ENCODE peak calls at places on chromosomes 5 and 9, in ten cellular contexts. H is right lobe of liver, E is neural progenitor cell, K is Peyer's patch, Z is stomach, J is MM.1S, A is thoracic aorta, N is endodermal cell, L is IMR-90, U is kidney. G is an unnamed sample.

GRCh38 chr5:151719228-151719861 is 32.6 kb upstream of the SPARC start:
- DNase-seq in H (no peak), E (peak), K (peak), Z (no peak), J (peak), A (no peak), N (peak), L (peak), U (no peak), G (no peak)

GRCh38 chr5:25064306-25064705 is 419.5 kb upstream of the CDH10 start:
- DNase-seq in H (no peak), E (no peak), K (no peak), Z (no peak), J (no peak), A (no peak), N (no peak), L (no peak), U (no peak), G (no peak)

GRCh38 chr9:95993342-95993741 is 117.9 kb downstream of the ERCC6L2 start:
- DNase-seq in H (no peak), E (no peak), K (no peak), Z (no peak), J (no peak), A (no peak), N (no peak), L (no peak), U (no peak), G (no peak)

GRCh38 chr5:159837860-159838259 is 78.4 kb upstream of the ADRA1B start:
- DNase-seq in H (no peak), E (no peak), K (no peak), Z (no peak), J (no peak), A (no peak), N (no peak), L (no peak), U (no peak), G (no peak)

GRCh38 chr9:7782390-7783120 is 17.0 kb downstream of the DMAC1 start:
- DNase-seq in H (no peak), E (no peak), K (no peak), Z (no peak), J (no peak), A (no peak), N (no peak), L (no peak), U (no peak), G (no peak)

GRCh38 chr5:173643964-173644363 is 27.5 kb upstream of the BOD1 start:
- DNase-seq in H (no peak), E (peak), K (no peak), Z (peak), J (no peak), A (no peak), N (peak), L (peak), U (no peak), G (no peak)

GRCh38 chr9:71669265-71669975 is 98.9 kb downstream of the CEMIP2 start:
- DNase-seq in H (no peak), E (no peak), K (no peak), Z (no peak), J (no peak), A (no peak), N (no peak), L (no peak), U (no peak), G (no peak)

GRCh38 chr9:124297553-124297905 is 39.8 kb downstream of the NEK6 start:
- DNase-seq in H (peak), E (peak), K (peak), Z (peak), J (no peak), A (no peak), N (peak), L (peak), U (peak), G (peak)

GRCh38 chr5:124654418-124654817 is 92.0 kb downstream of the ZNF608 start:
- DNase-seq in H (no peak), E (no peak), K (no peak), Z (no peak), J (no peak), A (no peak), N (no peak), L (no peak), U (no peak), G (no peak)

GRCh38 chr5:124652892-124653441 is 93.5 kb downstream of the ZNF608 start:
- DNase-seq in H (no peak), E (peak), K (no peak), Z (no peak), J (no peak), A (no peak), N (no peak), L (no peak), U (no peak), G (no peak)

GRCh38 chr5:124650960-124651662 is 95.3 kb downstream of the ZNF608 start:
- DNase-seq in H (no peak), E (peak), K (no peak), Z (no peak), J (no peak), A (no peak), N (no peak), L (peak), U (no peak), G (no peak)

GRCh38 chr5:124651663-124652513 is 94.6 kb downstream of the ZNF608 start:
- DNase-seq in H (peak), E (peak), K (peak), Z (peak), J (peak), A (no peak), N (peak), L (no peak), U (peak), G (peak)

GRCh38 chr5:124652514-124652819 is 94.0 kb downstream of the ZNF608 start:
- DNase-seq in H (no peak), E (no peak), K (no peak), Z (no peak), J (no peak), A (no peak), N (no peak), L (no peak), U (no peak), G (no peak)
- H3K27ac ChIP-seq in H (peak), E (peak), K (peak), Z (peak), J (no peak), A (no peak), N (peak), L (peak), U (peak), G (no peak)

GRCh38 chr9:36913393-36914211 is 120.5 kb downstream of the PAX5 start:
- DNase-seq in H (no peak), E (no peak), K (no peak), Z (no peak), J (peak), A (no peak), N (peak), L (no peak), U (no peak), G (no peak)
- TF ChIP-seq CTCF in H (no peak), E (peak), K (no peak), Z (no peak), J (peak), A (no peak), N (peak), L (no peak), U (no peak), G (no peak)

GRCh38 chr5:134141346-134142050 is 27.0 kb downstream of the TCF7 start:
- DNase-seq in H (no peak), E (no peak), K (no peak), Z (peak), J (no peak), A (no peak), N (peak), L (no peak), U (peak), G (peak)
- H3K27ac ChIP-seq in H (no peak), E (no peak), K (no peak), Z (no peak), J (no peak), A (no peak), N (no peak), L (no peak), U (no peak), G (no peak)

DNA sequence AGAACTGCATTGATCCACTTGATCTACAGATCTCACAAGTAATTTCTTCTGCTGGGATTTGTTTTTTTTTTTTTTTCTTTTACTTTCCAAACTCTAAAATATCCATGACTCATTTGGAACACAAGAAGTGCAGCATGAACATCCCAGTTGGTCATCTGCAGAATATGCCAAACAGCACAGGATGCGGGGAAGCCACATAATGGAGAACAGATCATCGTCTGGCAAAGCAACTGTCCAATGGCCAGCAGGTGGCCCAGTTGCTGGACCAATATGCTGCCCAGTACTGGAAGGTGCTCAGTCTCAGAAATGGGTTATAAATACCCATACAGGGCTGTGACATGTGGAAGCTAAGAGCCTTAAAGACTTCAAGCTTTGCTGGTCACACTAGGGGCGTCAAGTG is 221.3 kb upstream of the TAS2R1 start:
- DNase-seq in H (no peak), E (peak), K (no peak), Z (no peak), J (no peak), A (no peak), N (no peak), L (peak), U (no peak), G (no peak)
- TF ChIP-seq CTCF in H (no peak), E (peak), K (no peak), Z (no peak), J (no peak), A (no peak), N (peak), L (peak), U (peak), G (no peak)

DNA sequence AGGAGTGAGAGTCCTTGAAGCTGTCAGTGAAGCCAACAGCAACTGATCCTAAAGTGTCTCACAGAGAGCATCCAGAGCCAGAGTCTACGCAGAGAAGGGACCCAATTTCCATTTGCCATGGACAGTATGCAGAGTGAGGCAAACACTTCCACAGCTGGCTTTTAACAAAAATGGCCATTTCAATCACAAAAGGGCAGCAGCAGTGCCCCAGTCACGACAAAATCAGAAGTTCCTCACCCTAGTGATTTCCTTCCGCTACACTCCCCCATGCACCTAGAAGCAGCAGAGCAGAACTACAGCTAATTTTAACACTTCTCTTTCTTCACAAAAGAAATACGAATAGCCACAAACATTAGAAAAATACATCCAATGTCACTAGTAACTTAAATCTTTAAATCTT is 27.9 kb downstream of the FBXW11 start:
- DNase-seq in H (no peak), E (no peak), K (no peak), Z (no peak), J (no peak), A (no peak), N (no peak), L (no peak), U (no peak), G (no peak)
- H3K27ac ChIP-seq in H (no peak), E (no peak), K (no peak), Z (no peak), J (no peak), A (no peak), N (no peak), L (no peak), U (no peak), G (no peak)

GRCh38 chr9:98484218-98484617 is 224.5 kb downstream of the GABBR2 start:
- DNase-seq in H (no peak), E (peak), K (no peak), Z (no peak), J (no peak), A (no peak), N (no peak), L (peak), U (no peak), G (no peak)
- TF ChIP-seq CTCF in H (no peak), E (no peak), K (no peak), Z (no peak), J (no peak), A (no peak), N (peak), L (peak), U (no peak), G (no peak)

G was measured in suprapubic skin.